ENCODE peak calls at places on chromosomes 13 and 19, in six cellular contexts. O is A549, Q is left lung, M is tibial nerve, F is body of pancreas, H is adipocyte. V is an unnamed sample.
A peak's percentile ranks its signal among the peaks of the same experiment; 100 is the strongest.

GRCh38 chr19:48879025-48879572 is 6.9 kb downstream of the PPP1R15A start:
- DNase-seq in O (no peak), Q (no peak), M (no peak), F (no peak), H (no peak), V (no peak)

GRCh38 chr19:19562665-19563347 is 24.7 kb downstream of the CILP2 start:
- DNase-seq in O (no peak), Q (no peak), M (no peak), F (no peak), H (no peak), V (no peak)

GRCh38 chr19:34844254-34844653 is 71.2 kb upstream of the ZNF599 start:
- DNase-seq in O (no peak), Q (no peak), M (no peak), F (no peak), H (no peak), V (no peak)

GRCh38 chr13:23579886-23580706 is 9.9 kb downstream of the TNFRSF19 start:
- DNase-seq in O (no peak), Q (no peak), M (no peak), F (no peak), H (peak; percentile 52), V (no peak)

GRCh38 chr13:95235199-95235726 is 66.0 kb downstream of the ABCC4 start:
- DNase-seq in O (no peak), Q (no peak), M (no peak), F (no peak), H (no peak), V (no peak)

GRCh38 chr13:98761126-98761978 is 8.9 kb upstream of the SLC15A1 start:
- DNase-seq in O (no peak), Q (no peak), M (no peak), F (peak; percentile 30), H (peak; percentile 69), V (no peak)

GRCh38 chr13:32666990-32667571 is 80.8 kb downstream of the PDS5B start:
- DNase-seq in O (no peak), Q (no peak), M (no peak), F (no peak), H (no peak), V (no peak)

GRCh38 chr13:39073983-39074382 is 35.7 kb downstream of the NHLRC3 start:
- DNase-seq in O (no peak), Q (no peak), M (no peak), F (no peak), H (no peak), V (no peak)

GRCh38 chr13:52411629-52412028 is 5.7 kb upstream of the THSD1 start:
- DNase-seq in O (peak; percentile 55), Q (no peak), M (no peak), F (no peak), H (peak; percentile 61), V (no peak)

GRCh38 chr13:33150146-33150545 is 133.9 kb downstream of the KL start:
- DNase-seq in O (no peak), Q (no peak), M (no peak), F (no peak), H (peak; percentile 39), V (no peak)

GRCh38 chr19:15264061-15264932 is 32.0 kb upstream of the EPHX3 start:
- DNase-seq in O (peak; percentile 43), Q (peak; percentile 88), M (peak; percentile 57), F (peak; percentile 86), H (peak; percentile 86), V (peak; percentile 84)

DNA sequence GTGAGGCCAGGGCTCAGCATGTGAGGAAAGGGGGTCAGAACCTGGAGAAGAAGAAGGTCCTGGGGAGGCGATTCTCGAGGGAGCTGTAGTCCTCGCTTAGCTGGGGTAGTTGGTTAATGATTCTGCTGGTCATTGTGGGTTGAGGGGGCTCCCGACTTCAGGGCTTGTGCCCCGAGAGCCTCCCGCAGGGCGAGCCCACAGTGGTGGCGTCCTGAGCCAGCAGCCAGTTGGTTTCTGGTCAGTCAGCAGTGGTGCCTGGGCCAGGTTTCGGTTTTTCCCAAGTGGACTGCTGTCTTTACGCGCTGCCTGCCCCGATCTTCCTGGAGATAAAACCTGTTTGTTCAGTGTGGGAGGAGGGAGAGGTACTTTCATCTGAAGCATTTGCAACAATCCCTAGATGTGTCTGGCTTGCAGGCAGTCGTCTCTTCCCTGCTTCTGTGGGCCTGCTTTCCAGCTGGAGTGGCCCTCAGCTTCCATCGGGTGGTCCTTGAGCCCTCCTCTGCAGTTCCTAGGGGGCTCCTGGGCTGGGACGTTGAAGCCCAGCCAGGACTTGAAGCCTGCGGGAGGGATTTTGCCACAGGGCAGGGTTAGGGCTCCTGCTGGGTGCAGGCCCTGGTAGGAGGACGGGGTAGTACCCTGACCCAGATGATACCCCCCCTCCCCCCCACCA is 3.2 kb downstream of the PTBP1 start:
- DNase-seq in O (no peak), Q (no peak), M (no peak), F (peak; percentile 70), H (no peak), V (no peak)
- H3K4me1 ChIP-seq in O (peaks cover 50% of the 10 kb centered on the region), Q (peaks cover 76% of the 10 kb centered on the region), M (peaks cover 56% of the 10 kb centered on the region), F (peaks cover 53% of the 10 kb centered on the region), H (peaks cover 44% of the 10 kb centered on the region), V (peaks cover 32% of the 10 kb centered on the region)

GRCh38 chr13:44365008-44365407 is 8.6 kb upstream of the SERP2 start:
- DNase-seq in O (no peak), Q (no peak), M (no peak), F (no peak), H (no peak), V (no peak)
- H3K4me1 ChIP-seq in O (peaks cover 54% of the 10 kb centered on the region), Q (no peaks in the 10 kb centered on the region), M (no peaks in the 10 kb centered on the region), F (no peaks in the 10 kb centered on the region), H (peaks cover 16% of the 10 kb centered on the region), V (peaks cover 85% of the 10 kb centered on the region)

GRCh38 chr13:50894042-50894441 is 15.5 kb upstream of the RNASEH2B start:
- DNase-seq in O (no peak), Q (no peak), M (no peak), F (no peak), H (no peak), V (no peak)
- H3K4me1 ChIP-seq in O (no peaks in the 10 kb centered on the region), Q (peaks cover 25% of the 10 kb centered on the region), M (peaks cover 4% of the 10 kb centered on the region), F (no peaks in the 10 kb centered on the region), H (no peaks in the 10 kb centered on the region), V (no peaks in the 10 kb centered on the region)

GRCh38 chr19:53847555-53847954 is 20.1 kb upstream of the MYADM start:
- DNase-seq in O (no peak), Q (peak; percentile 18), M (no peak), F (no peak), H (no peak), V (no peak)

GRCh38 chr19:53844849-53845246 is 20.7 kb upstream of the NLRP12 start:
- DNase-seq in O (no peak), Q (no peak), M (no peak), F (no peak), H (no peak), V (no peak)

GRCh38 chr19:53853707-53854106 is 14.0 kb upstream of the MYADM start:
- DNase-seq in O (no peak), Q (no peak), M (no peak), F (no peak), H (no peak), V (no peak)

GRCh38 chr19:53849237-53849676 is 18.4 kb upstream of the MYADM start:
- DNase-seq in O (no peak), Q (no peak), M (no peak), F (no peak), H (peak; percentile 29), V (no peak)
- H3K4me1 ChIP-seq in O (peaks cover 8% of the 10 kb centered on the region), Q (peaks cover 71% of the 10 kb centered on the region), M (no peaks in the 10 kb centered on the region), F (no peaks in the 10 kb centered on the region), H (peaks cover 15% of the 10 kb centered on the region), V (no peaks in the 10 kb centered on the region)

V was measured in Caco-2.